ENCODE peak calls at places on chromosomes 2 and 18, in nine cellular contexts. X is keratinocyte, Y is HCT116, P is cardiac muscle cell, U is A549, B is body of pancreas, C is Peyer's patch, G is lung, F is PC-3. W is an unnamed sample.

GRCh38 chr2:187057466-187057865 is 208.5 kb upstream of the ZSWIM2 start:
- DNase-seq in X (no peak), Y (no peak), P (no peak), U (no peak), B (no peak), C (no peak), G (no peak), F (no peak), W (no peak)

GRCh38 chr18:23269931-23270330 is 134.6 kb downstream of the CABLES1 start:
- DNase-seq in X (no peak), Y (no peak), P (no peak), U (no peak), B (no peak), C (no peak), G (no peak), F (no peak), W (no peak)

GRCh38 chr2:95314964-95315611 is 17.9 kb downstream of the KCNIP3 start:
- DNase-seq in X (no peak), Y (peak; percentile 32), P (peak; percentile 53), U (peak; percentile 45), B (peak; percentile 66), C (no peak), G (peak; percentile 39), F (peak; percentile 80), W (no peak)

GRCh38 chr2:74530239-74531161 is 767 bp downstream of the HTRA2 start:
- DNase-seq in X (no peak), Y (no peak), P (peak; percentile 44), U (peak; percentile 64), B (peak; percentile 37), C (peak; percentile 70), G (peak; percentile 52), F (peak; percentile 38), W (peak; percentile 69)

GRCh38 chr2:43075054-43075593 is 151.3 kb downstream of the ZFP36L2 start:
- DNase-seq in X (peak; percentile 93), Y (no peak), P (no peak), U (no peak), B (peak; percentile 78), C (peak; percentile 60), G (peak; percentile 70), F (peak; percentile 97), W (no peak)

GRCh38 chr2:36516136-36516870 is 81.7 kb downstream of the FEZ2 start:
- DNase-seq in X (no peak), Y (no peak), P (no peak), U (no peak), B (no peak), C (no peak), G (no peak), F (no peak), W (no peak)

GRCh38 chr2:32937602-32938450 is 8.9 kb upstream of the LTBP1 start:
- DNase-seq in X (no peak), Y (peak; percentile 26), P (peak; percentile 56), U (no peak), B (no peak), C (no peak), G (no peak), F (peak; percentile 87), W (no peak)

GRCh38 chr2:24546668-24547067 is 55.6 kb downstream of the NCOA1 start:
- DNase-seq in X (no peak), Y (no peak), P (no peak), U (no peak), B (no peak), C (no peak), G (no peak), F (no peak), W (no peak)

GRCh38 chr2:905091-905832 is 45.4 kb upstream of the SNTG2 start:
- DNase-seq in X (no peak), Y (no peak), P (no peak), U (no peak), B (no peak), C (no peak), G (peak; percentile 25), F (no peak), W (no peak)

GRCh38 chr2:42063383-42064171 is 15.8 kb downstream of the PKDCC start:
- DNase-seq in X (no peak), Y (no peak), P (peak; percentile 78), U (no peak), B (no peak), C (no peak), G (no peak), F (no peak), W (no peak)

GRCh38 chr2:159936471-159936870 is 125.9 kb downstream of the PLA2R1 start:
- DNase-seq in X (no peak), Y (peak; percentile 24), P (no peak), U (peak; percentile 14), B (no peak), C (no peak), G (no peak), F (no peak), W (no peak)

GRCh38 chr2:232883116-232883721 is 13.2 kb downstream of the SNORC start:
- DNase-seq in X (no peak), Y (no peak), P (no peak), U (no peak), B (no peak), C (no peak), G (no peak), F (no peak), W (no peak)

GRCh38 chr2:151338115-151338514 is 19.3 kb upstream of the TNFAIP6 start:
- DNase-seq in X (no peak), Y (no peak), P (no peak), U (no peak), B (no peak), C (no peak), G (no peak), F (no peak), W (no peak)

GRCh38 chr2:206115026-206115578 is 29.1 kb upstream of the INO80D start:
- DNase-seq in X (no peak), Y (no peak), P (no peak), U (no peak), B (no peak), C (no peak), G (no peak), F (peak; percentile 32), W (no peak)

GRCh38 chr2:72828840-72829507 is 3.1 kb upstream of the EXOC6B start:
- DNase-seq in X (no peak), Y (no peak), P (no peak), U (no peak), B (no peak), C (no peak), G (no peak), F (no peak), W (no peak)

GRCh38 chr18:7568426-7568825 is 1.3 kb downstream of the PTPRM start:
- DNase-seq in X (no peak), Y (no peak), P (peak; percentile 84), U (no peak), B (peak; percentile 20), C (no peak), G (peak; percentile 36), F (peak; percentile 28), W (no peak)

GRCh38 chr2:1802469-1803216 is 58.3 kb upstream of the PXDN start:
- DNase-seq in X (no peak), Y (no peak), P (no peak), U (no peak), B (no peak), C (no peak), G (no peak), F (no peak), W (no peak)

DNA sequence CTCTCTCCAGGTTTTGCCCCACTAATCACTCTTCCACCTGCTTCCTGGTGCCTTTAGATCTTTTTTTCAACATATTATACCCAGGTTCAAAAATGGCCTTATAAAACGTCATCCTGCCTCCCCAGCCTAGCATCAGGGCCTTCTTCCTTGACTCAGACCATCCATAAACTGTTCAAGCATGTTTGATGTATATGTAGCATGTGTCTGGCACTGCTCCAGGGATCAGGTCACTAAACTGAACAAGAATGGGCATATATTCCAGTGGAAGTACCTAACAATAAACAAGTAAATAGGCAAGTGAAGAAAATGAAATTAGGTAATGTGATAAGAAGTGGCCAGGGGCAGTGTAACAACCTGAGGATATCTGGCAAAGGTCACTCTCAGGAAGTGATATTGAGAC is 141.2 kb downstream of the TRIB2 start:
- DNase-seq in X (peak; percentile 21), Y (no peak), P (no peak), U (no peak), B (no peak), C (no peak), G (no peak), F (peak; percentile 19), W (no peak)
- H3K9me3 ChIP-seq in X (no peaks in the 10 kb centered on the region), Y (no peaks in the 10 kb centered on the region), P (no peaks in the 10 kb centered on the region), U (peaks cover under 1% of the 10 kb centered on the region), B (no peaks in the 10 kb centered on the region), C (no peaks in the 10 kb centered on the region), G (peaks cover 5% of the 10 kb centered on the region), F (peaks cover 2% of the 10 kb centered on the region), W (no peaks in the 10 kb centered on the region)

DNA sequence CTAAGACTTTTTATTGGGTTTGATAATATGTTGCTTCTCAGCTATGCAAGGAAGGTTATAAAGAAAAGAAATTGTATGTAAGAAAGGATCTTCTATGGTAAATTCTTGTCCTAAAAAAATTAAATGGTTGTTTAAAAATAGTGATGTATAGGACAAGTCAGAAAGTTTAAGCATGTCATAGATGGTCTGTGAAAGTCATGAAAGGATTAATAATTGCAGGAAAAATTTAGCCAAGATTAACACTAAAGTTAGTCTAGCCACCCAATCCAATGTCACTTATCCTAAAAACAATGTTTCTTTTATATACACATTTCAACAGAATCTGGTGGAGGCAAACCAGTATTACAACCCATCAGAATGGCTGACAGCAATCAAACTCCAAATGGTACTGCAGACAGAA is 1046.7 kb upstream of the SLC39A10 start:
- DNase-seq in X (no peak), Y (no peak), P (no peak), U (no peak), B (no peak), C (no peak), G (no peak), F (no peak), W (no peak)
- H3K9me3 ChIP-seq in X (no peaks in the 10 kb centered on the region), Y (peaks cover 6% of the 10 kb centered on the region), P (no peaks in the 10 kb centered on the region), U (no peaks in the 10 kb centered on the region), B (no peaks in the 10 kb centered on the region), C (peaks cover 4% of the 10 kb centered on the region), G (no peaks in the 10 kb centered on the region), F (peaks cover 15% of the 10 kb centered on the region), W (peaks cover 6% of the 10 kb centered on the region)

DNA sequence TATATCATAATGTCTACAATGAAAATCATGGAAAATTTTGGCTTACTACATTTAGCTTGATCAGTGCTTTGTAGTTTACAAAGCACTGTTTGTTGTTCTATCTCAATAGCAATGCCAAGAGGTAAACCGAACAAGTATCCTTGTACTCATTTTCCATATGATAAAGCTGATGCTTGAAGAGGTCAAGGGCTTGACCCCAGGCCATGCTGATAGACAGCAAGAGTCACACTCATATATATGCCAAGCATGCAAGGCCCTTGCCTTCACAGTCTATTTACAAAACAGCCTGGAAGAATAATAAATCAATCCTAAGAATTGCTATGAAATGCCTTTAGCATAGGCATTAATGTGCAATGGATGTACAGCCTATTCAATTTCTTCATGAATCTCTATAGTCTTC is 71.9 kb downstream of the SLC8A1 start:
- DNase-seq in X (no peak), Y (no peak), P (peak; percentile 31), U (no peak), B (no peak), C (no peak), G (no peak), F (no peak), W (no peak)
- H3K9me3 ChIP-seq in X (peaks cover 10% of the 10 kb centered on the region), Y (no peaks in the 10 kb centered on the region), P (no peaks in the 10 kb centered on the region), U (peaks cover 9% of the 10 kb centered on the region), B (no peaks in the 10 kb centered on the region), C (no peaks in the 10 kb centered on the region), G (peaks cover 2% of the 10 kb centered on the region), F (peaks cover 7% of the 10 kb centered on the region), W (no peaks in the 10 kb centered on the region)

DNA sequence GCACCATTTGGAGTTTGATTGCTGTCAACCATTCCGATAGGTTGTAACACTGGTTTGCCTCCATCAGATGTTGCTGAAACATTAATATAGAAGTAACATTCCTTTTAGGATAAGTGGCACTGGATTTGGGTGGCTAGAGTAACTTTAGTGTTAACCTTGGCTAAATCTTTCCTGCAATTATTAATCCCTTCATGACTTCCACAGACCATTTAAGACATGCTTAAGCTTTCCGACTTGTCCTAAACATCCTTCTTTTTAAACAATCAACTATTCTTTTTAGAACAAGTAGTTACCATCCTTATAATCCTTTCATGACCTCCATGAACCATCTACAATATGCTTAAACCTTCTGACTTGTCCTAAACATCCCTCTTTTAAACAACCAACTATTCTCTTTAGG is 465.5 kb downstream of the DCDC2C start:
- DNase-seq in X (no peak), Y (no peak), P (no peak), U (no peak), B (no peak), C (no peak), G (no peak), F (no peak), W (no peak)
- H3K9me3 ChIP-seq in X (peaks cover 4% of the 10 kb centered on the region), Y (no peaks in the 10 kb centered on the region), P (peaks cover 5% of the 10 kb centered on the region), U (peaks cover 17% of the 10 kb centered on the region), B (peaks cover 13% of the 10 kb centered on the region), C (peaks cover 5% of the 10 kb centered on the region), G (peaks cover 7% of the 10 kb centered on the region), F (peaks cover 27% of the 10 kb centered on the region), W (no peaks in the 10 kb centered on the region)

W was measured in HAP-1.